ENCODE peak calls at places on chromosome 12, in six cellular contexts. J is uterus, Q is spleen, Y is HCT116, D is IMR-90, U is endothelial cell of umbilical vein. T is an unnamed sample.

GRCh38 chr12:22083167-22083566 is 37.1 kb downstream of the CMAS start:
- DNase-seq in J (no peak), Q (no peak), Y (peak), D (peak), U (peak), T (no peak)

GRCh38 chr12:52390739-52391617 is 5.5 kb upstream of the KRT84 start:
- DNase-seq in J (no peak), Q (peak), Y (peak), D (peak), U (peak), T (no peak)

GRCh38 chr12:105928436-105928835 is 210.3 kb downstream of the NUAK1 start:
- DNase-seq in J (no peak), Q (no peak), Y (no peak), D (no peak), U (no peak), T (no peak)

GRCh38 chr12:46264057-46264456 is 4.8 kb downstream of the SLC38A1 start:
- DNase-seq in J (no peak), Q (no peak), Y (no peak), D (peak), U (no peak), T (no peak)

GRCh38 chr12:25883026-25883928 is 75.2 kb upstream of the RASSF8 start:
- DNase-seq in J (no peak), Q (no peak), Y (no peak), D (no peak), U (no peak), T (no peak)

GRCh38 chr12:93442411-93443340 is 929 bp upstream of the UBE2N start:
- DNase-seq in J (no peak), Q (no peak), Y (no peak), D (peak), U (no peak), T (no peak)

GRCh38 chr12:31011746-31012567 is 61.7 kb upstream of the DDX11 start:
- DNase-seq in J (peak), Q (peak), Y (no peak), D (no peak), U (no peak), T (no peak)

GRCh38 chr12:100234591-100235304 is 32.1 kb downstream of the DEPDC4 start:
- DNase-seq in J (no peak), Q (no peak), Y (peak), D (peak), U (peak), T (no peak)

GRCh38 chr12:1533602-1534304 is 60.6 kb downstream of the FBXL14 start:
- DNase-seq in J (no peak), Q (no peak), Y (no peak), D (peak), U (no peak), T (no peak)

GRCh38 chr12:80937391-80938238 is at the start of gene LIN7A:
- DNase-seq in J (peak), Q (peak), Y (no peak), D (peak), U (peak), T (peak)

GRCh38 chr12:50934981-50935807 is 17.1 kb upstream of the HIGD1C start:
- DNase-seq in J (no peak), Q (no peak), Y (no peak), D (peak), U (no peak), T (no peak)

GRCh38 chr12:78087363-78087675 is 256.6 kb downstream of the NAV3 start:
- DNase-seq in J (no peak), Q (no peak), Y (no peak), D (peak), U (peak), T (no peak)

GRCh38 chr12:32273712-32274111 is 125.6 kb upstream of the FGD4 start:
- DNase-seq in J (no peak), Q (peak), Y (no peak), D (no peak), U (no peak), T (no peak)

GRCh38 chr12:107360472-107360871 is 267.1 kb upstream of the CRY1 start:
- DNase-seq in J (no peak), Q (no peak), Y (no peak), D (no peak), U (no peak), T (no peak)

GRCh38 chr12:62933871-62934798 is 815 bp downstream of the PPM1H start:
- DNase-seq in J (no peak), Q (peak), Y (no peak), D (peak), U (peak), T (peak)

GRCh38 chr12:30979371-30980259 is 53.1 kb downstream of the TSPAN11 start:
- DNase-seq in J (no peak), Q (no peak), Y (no peak), D (no peak), U (no peak), T (no peak)

GRCh38 chr12:15863984-15864383 is 18.2 kb upstream of the STRAP start:
- DNase-seq in J (no peak), Q (no peak), Y (no peak), D (no peak), U (no peak), T (no peak)

GRCh38 chr12:26116829-26117228 is 8.0 kb downstream of the BHLHE41 start:
- DNase-seq in J (no peak), Q (no peak), Y (no peak), D (no peak), U (no peak), T (peak)

GRCh38 chr12:55932546-55932919 is 1.6 kb downstream of the DGKA start:
- DNase-seq in J (no peak), Q (peak), Y (no peak), D (peak), U (peak), T (no peak)

GRCh38 chr12:125922328-125922727 is 857.1 kb downstream of the AACS start:
- DNase-seq in J (no peak), Q (no peak), Y (no peak), D (no peak), U (no peak), T (no peak)

GRCh38 chr12:118467576-118467975 is 91.2 kb downstream of the SUDS3 start:
- DNase-seq in J (no peak), Q (no peak), Y (no peak), D (no peak), U (no peak), T (no peak)

GRCh38 chr12:98188649-98189048 is 326.7 kb upstream of the TMPO start:
- DNase-seq in J (no peak), Q (no peak), Y (no peak), D (no peak), U (peak), T (no peak)

GRCh38 chr12:122983789-122984515 is 3.5 kb downstream of the ARL6IP4 start:
- DNase-seq in J (no peak), Q (no peak), Y (no peak), D (no peak), U (peak), T (no peak)

GRCh38 chr12:47739959-47740358 is 14.7 kb upstream of the ENDOU start:
- DNase-seq in J (no peak), Q (peak), Y (no peak), D (no peak), U (no peak), T (no peak)
- TF ChIP-seq POLR2A in J (no peak), Q (no peak), Y (no peak), D (no peak), U (no peak), T (no peak)

DNA sequence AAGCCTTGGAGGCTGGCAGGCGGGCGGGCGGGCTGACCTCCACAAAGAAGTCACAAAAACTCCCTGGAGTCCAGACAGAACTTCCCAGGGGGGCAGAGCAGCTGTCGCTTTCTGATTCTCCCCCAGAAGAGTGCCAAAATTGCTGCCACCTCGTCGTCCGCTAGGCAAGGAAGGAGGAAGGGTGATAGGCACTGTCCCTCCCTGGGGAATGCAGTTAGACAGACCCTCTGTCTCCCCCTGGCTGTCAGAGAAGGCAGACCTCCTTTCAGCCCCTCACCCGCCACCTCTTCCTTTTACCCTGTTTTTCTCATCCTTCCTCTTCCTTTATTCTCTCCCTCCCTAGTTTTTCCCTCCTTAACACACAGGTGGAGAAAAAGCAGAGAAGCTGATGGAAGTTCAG is 18.7 kb downstream of the GRIN2B start:
- DNase-seq in J (no peak), Q (no peak), Y (peak), D (no peak), U (no peak), T (no peak)
- TF ChIP-seq CTCF in J (no peak), Q (peak), Y (peak), D (no peak), U (peak), T (no peak)

DNA sequence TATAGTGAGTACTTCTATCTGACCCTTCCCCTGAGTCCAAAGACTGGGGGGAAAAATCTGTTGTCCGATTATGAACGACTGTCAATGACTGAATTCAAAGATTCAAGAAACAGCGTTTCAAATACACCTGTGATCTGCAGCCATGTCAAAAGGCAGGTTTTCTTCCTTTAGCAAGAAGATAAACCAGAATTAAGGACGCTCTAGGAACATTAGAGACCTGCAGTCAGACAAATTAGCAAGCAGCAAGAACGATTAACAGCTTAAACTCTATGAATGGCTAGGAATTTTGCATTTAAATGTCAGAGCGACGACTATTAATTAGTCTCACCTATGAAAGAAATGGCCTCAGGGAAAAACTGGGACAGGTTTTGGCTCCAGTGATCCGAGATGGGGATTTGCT is 2.0 kb downstream of the DUSP6 start:
- DNase-seq in J (no peak), Q (no peak), Y (no peak), D (no peak), U (peak), T (no peak)
- TF ChIP-seq POLR2A in J (no peak), Q (no peak), Y (no peak), D (no peak), U (no peak), T (no peak)

DNA sequence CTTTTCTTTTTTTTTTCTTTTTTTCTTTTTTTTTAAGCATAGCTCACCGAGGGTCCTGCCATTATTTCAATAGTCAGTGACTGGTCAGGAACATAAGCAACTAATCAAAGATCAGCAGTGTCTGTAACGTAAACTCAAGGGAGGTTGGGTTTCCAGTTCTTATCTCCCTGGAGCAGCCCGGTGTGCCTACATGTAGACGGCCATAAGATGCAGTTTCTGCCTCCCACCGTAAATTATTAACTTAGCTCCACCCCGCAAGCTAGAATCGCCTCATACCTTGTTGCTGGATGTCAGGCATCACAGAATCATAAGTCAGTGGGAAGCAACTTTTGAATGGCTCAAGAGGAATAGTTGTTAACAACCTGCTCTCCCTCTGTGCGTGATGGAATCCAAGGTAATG is at the start of gene MYO1H:
- DNase-seq in J (no peak), Q (no peak), Y (no peak), D (no peak), U (no peak), T (no peak)
- TF ChIP-seq CTCF in J (no peak), Q (no peak), Y (no peak), D (no peak), U (no peak), T (no peak)

GRCh38 chr12:42237052-42237852 is 796 bp downstream of the YAF2 start:
- DNase-seq in J (peak), Q (peak), Y (peak), D (peak), U (peak), T (peak)

GRCh38 chr12:42236017-42236416 is 2.0 kb downstream of the YAF2 start:
- DNase-seq in J (no peak), Q (no peak), Y (no peak), D (no peak), U (no peak), T (no peak)

GRCh38 chr12:42240131-42240750 is 2.2 kb upstream of the YAF2 start:
- DNase-seq in J (no peak), Q (no peak), Y (no peak), D (no peak), U (no peak), T (no peak)

GRCh38 chr12:42237853-42238239 is 202 bp downstream of the YAF2 start:
- DNase-seq in J (no peak), Q (no peak), Y (no peak), D (no peak), U (no peak), T (no peak)

DNA sequence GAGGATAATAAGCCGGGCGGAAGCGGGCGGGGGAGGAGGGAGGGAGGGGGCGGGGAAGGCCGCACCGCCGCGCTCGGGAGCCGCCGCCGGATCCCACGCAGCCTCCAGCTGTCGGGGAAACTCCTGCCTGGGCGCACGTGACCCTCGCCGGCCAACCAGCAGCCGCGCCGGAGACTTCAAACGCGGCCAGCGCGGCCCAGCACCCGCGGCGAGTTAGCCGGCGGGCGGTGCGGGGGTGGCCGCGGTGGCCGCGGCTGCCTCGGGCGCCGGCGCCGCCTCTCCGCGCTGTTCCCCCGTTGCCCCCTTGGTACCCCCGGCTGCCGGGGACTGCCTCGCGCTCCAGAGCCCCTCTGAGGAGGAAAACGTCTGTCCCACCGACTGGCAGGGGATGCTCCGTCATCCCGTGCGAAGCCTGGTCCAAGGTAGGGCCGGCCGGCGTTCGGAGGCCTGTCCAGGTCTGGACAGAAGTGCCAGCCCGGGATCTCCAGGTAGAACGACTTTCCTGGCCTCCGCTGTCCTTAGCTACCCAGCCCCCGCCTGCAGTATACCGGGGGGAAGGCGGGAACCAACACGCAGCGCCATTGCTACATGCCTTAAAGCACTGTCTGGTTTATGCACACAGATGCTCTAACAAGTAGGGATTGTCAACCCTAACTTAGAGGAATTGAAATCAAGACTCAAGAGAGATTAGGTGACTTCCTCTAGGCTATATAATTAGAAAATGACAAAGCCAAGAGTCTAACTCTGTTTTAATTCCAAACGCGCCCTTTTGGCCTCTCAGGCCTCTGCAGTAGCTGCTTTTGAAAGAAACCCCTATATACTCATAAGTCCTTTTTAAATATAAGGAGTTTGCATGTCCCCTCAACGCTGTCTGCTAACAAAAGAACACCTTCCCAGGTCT is at the start of gene YAF2:
- DNase-seq in J (peak), Q (peak), Y (peak), D (peak), U (peak), T (peak)
- TF ChIP-seq POLR2A in J (peak), Q (no peak), Y (no peak), D (peak), U (no peak), T (peak)

DNA sequence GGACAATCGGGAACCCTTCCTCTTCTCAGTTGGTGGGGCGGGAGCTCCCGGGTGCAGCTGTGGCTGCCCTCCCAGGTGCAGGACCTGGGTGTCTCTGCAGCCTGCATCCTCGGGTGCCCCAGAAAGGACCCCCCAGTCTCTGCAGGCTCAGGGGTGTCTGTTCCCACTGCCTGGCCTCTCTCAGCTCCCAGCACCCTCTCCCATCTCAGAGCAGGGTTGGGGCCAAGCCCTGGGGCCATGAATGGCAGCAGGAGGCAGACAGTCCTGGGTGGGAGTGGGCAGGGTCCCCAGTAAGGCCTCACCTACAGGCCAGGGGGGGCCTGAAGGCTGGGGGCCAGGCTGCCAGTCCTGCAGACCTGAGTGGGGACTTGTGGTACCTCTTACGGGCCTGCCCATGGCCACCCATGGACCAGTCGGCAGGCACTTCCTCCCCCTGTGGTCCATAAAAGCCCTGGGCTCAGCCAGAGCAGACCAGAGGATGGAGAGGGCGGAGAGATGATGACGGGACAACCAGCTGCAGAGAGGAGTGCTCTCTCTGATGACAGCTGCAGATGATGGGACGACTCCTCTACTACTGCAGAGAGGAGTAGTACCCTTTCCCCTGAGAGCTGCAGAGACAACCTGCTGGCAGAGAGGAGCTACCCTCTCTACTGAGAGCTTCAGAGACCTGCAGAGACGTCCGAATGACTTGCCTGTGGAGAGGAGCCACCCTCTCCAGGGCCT is 26.6 kb downstream of the TCHP start:
- DNase-seq in J (no peak), Q (no peak), Y (no peak), D (no peak), U (no peak), T (no peak)
- TF ChIP-seq CTCF in J (no peak), Q (no peak), Y (no peak), D (no peak), U (no peak), T (no peak)

GRCh38 chr12:27710592-27711311 is at the start of gene MRPS35:
- DNase-seq in J (peak), Q (peak), Y (peak), D (peak), U (peak), T (peak)
- TF ChIP-seq POLR2A in J (peak), Q (peak), Y (peak), D (peak), U (peak), T (peak)

T was measured in gastrocnemius medialis.